ENCODE peak calls at places on chromosomes 12 and 14, in ten cellular contexts. V is NCI-H146; S is fibroblast of the aortic adventitia; X is HepG2; R is stimulated activated naive CD8-positive, alpha-beta T cell treated with anti-CD3 and anti-CD28 coated beads, Interleukin-15, amount 100 ng/mL, for 72 hours; Z is NCI-H345; H is psoas muscle; E is lower leg skin; G is IMR-90; N is NCI-H774. B is an unnamed sample.

GRCh38 chr12:96193725-96194571 is at the start of gene ELK3:
- DNase-seq in H (peak; percentile 53), R (peak; percentile 38), Z (peak; percentile 48), E (peak; percentile 56), G (peak; percentile 72), X (peak; percentile 50), N (peak; percentile 48), V (peak; percentile 82), S (peak; percentile 72), B (peak; percentile 73)

GRCh38 chr12:46524778-46525177 is 152.2 kb upstream of the SLC38A2 start:
- DNase-seq in S (peak; percentile 99), N (no peak), X (no peak), R (no peak), V (no peak), G (peak; percentile 92), H (peak; percentile 63), Z (no peak), E (peak; percentile 92), B (no peak)

GRCh38 chr14:37202265-37202664 is 4.5 kb downstream of the MIPOL1 start:
- DNase-seq in H (no peak), X (no peak), S (peak; percentile 28), R (no peak), N (no peak), G (peak; percentile 45), E (no peak), V (no peak), Z (no peak), B (no peak)

GRCh38 chr12:89828575-89828974 is 119.9 kb upstream of the ATP2B1 start:
- DNase-seq in H (no peak), Z (no peak), G (no peak), X (no peak), R (no peak), V (no peak), S (no peak), N (no peak), E (no peak), B (no peak)

GRCh38 chr12:132243596-132244289 is 85.6 kb downstream of the GALNT9 start:
- DNase-seq in R (no peak), N (no peak), G (no peak), S (no peak), Z (peak; percentile 9), X (peak; percentile 6), V (peak; percentile 5), H (no peak), E (no peak), B (no peak)

GRCh38 chr14:69291891-69292586 is 32.1 kb downstream of the GALNT16 start:
- DNase-seq in E (no peak), X (no peak), S (no peak), R (no peak), V (no peak), N (no peak), Z (no peak), H (no peak), G (no peak), B (no peak)

GRCh38 chr12:57152408-57153038 is 5.1 kb upstream of the LRP1-AS start:
- DNase-seq in E (peak; percentile 87), H (no peak), V (no peak), N (no peak), S (peak; percentile 89), R (no peak), Z (no peak), G (peak; percentile 54), X (no peak), B (no peak)

GRCh38 chr12:5014269-5014668 is 29.4 kb upstream of the KCNA5 start:
- DNase-seq in E (no peak), X (no peak), G (peak; percentile 3), Z (no peak), N (no peak), R (no peak), S (no peak), V (no peak), H (no peak), B (no peak)